ENCODE peak calls at places on chromosomes 2 and 18, in six cellular contexts. B is ACHN, Y is NCI-H2107, R is activated T-helper 1 cell treated with Interleukin-2 at 50 U/mL for 16 hours, G is GM12865, E is dermis blood vessel endothelial cell. Z is an unnamed sample.

GRCh38 chr2:65070172-65070830 is 14.1 kb downstream of the CEP68 start:
- DNase-seq in Y (no peak), B (peak), R (no peak), E (peak), G (no peak), Z (peak)

GRCh38 chr18:52869942-52870907 is 530.2 kb downstream of the DCC start:
- DNase-seq in Y (no peak), E (no peak), G (no peak), B (no peak), R (no peak), Z (no peak)

GRCh38 chr2:172484253-172484652 is 56.9 kb downstream of the ITGA6 start:
- DNase-seq in E (peak), B (peak), Y (no peak), G (peak), R (no peak), Z (no peak)

GRCh38 chr18:64330976-64331375 is 182.1 kb upstream of the LINC00305 start:
- DNase-seq in Y (no peak), G (no peak), R (no peak), B (no peak), E (no peak), Z (no peak)

GRCh38 chr2:156110890-156111289 is 221.6 kb downstream of the NR4A2 start:
- DNase-seq in E (no peak), R (no peak), G (peak), B (peak), Y (no peak), Z (no peak)

GRCh38 chr18:21117385-21118135 is 5.9 kb upstream of the ROCK1 start:
- DNase-seq in Y (no peak), R (no peak), B (no peak), G (no peak), E (no peak), Z (peak)

GRCh38 chr18:70005580-70005979 is 57.9 kb upstream of the CD226 start:
- DNase-seq in E (no peak), B (no peak), Y (no peak), G (no peak), R (no peak), Z (no peak)

GRCh38 chr18:21179590-21180220 is 62.3 kb upstream of the GREB1L start:
- DNase-seq in R (no peak), Y (no peak), G (peak), E (peak), B (peak), Z (peak)

GRCh38 chr18:75654928-75655745 is 227.6 kb upstream of the SMIM21 start:
- DNase-seq in B (no peak), Y (no peak), R (no peak), E (no peak), G (no peak), Z (no peak)

GRCh38 chr2:222686086-222686750 is 14.8 kb downstream of the MOGAT1 start:
- DNase-seq in E (peak), R (no peak), B (no peak), Y (no peak), G (no peak), Z (no peak)

GRCh38 chr2:141137121-141137693 is 993.6 kb downstream of the LRP1B start:
- DNase-seq in Y (no peak), G (no peak), R (no peak), B (no peak), E (no peak), Z (no peak)

GRCh38 chr18:74652392-74652988 is 54.8 kb downstream of the ZNF407 start:
- DNase-seq in E (peak), Y (peak), B (peak), R (no peak), G (peak), Z (no peak)

GRCh38 chr2:237998530-237998929 is 31.7 kb downstream of the UBE2F start:
- DNase-seq in Y (no peak), G (peak), R (no peak), E (peak), B (no peak), Z (no peak)

GRCh38 chr2:100643906-100644501 is 81.2 kb downstream of the PDCL3 start:
- DNase-seq in B (no peak), E (no peak), Y (no peak), G (no peak), R (no peak), Z (no peak)

GRCh38 chr18:68083131-68083530 is 566.6 kb upstream of the DSEL start:
- DNase-seq in E (no peak), R (no peak), B (no peak), Y (no peak), G (no peak), Z (no peak)

GRCh38 chr2:161975062-161975812 is 98.8 kb downstream of the DPP4 start:
- DNase-seq in G (no peak), R (no peak), B (no peak), E (no peak), Y (no peak), Z (no peak)

GRCh38 chr2:191321861-191322662 is 76.9 kb downstream of the MYO1B start:
- DNase-seq in B (peak), R (no peak), Y (no peak), E (peak), G (peak), Z (no peak)

GRCh38 chr18:12742453-12742852 is 39.6 kb downstream of the PSMG2 start:
- DNase-seq in E (peak), Y (no peak), B (no peak), R (no peak), G (no peak), Z (no peak)

GRCh38 chr18:35201502-35201901 is 39.3 kb upstream of the ZNF397 start:
- DNase-seq in B (no peak), G (no peak), Y (no peak), R (no peak), E (no peak), Z (no peak)